ENCODE peak calls at places on chromosomes 16 and 17, in ten cellular contexts. S, W, J, O, B, D, U, I, N and G are unnamed samples.

GRCh38 chr16:68823401-68823800 is 19.9 kb upstream of the TANGO6 start:
- DNase-seq in I (no peak), O (no peak), B (peak), N (no peak), D (peak), S (peak), U (peak), J (peak), W (no peak), G (peak)

GRCh38 chr17:59380474-59380873 is 49.0 kb downstream of the YPEL2 start:
- DNase-seq in D (no peak), N (no peak), J (no peak), S (no peak), U (no peak), W (no peak), B (no peak), O (no peak), I (no peak), G (no peak)

GRCh38 chr16:11105038-11105903 is 150.7 kb downstream of the SOCS1 start:
- DNase-seq in O (peak), N (no peak), B (peak), W (no peak), S (peak), J (no peak), U (peak), I (no peak), D (no peak), G (peak)

GRCh38 chr17:77491921-77492445 is 351.2 kb downstream of the SEC14L1 start:
- DNase-seq in B (no peak), I (no peak), D (no peak), N (peak), J (no peak), S (no peak), U (no peak), O (peak), W (no peak), G (no peak)

GRCh38 chr16:56689171-56689570 is 6.9 kb downstream of the MT1X start:
- DNase-seq in S (no peak), J (no peak), U (peak), W (no peak), I (no peak), N (no peak), D (no peak), O (no peak), B (peak), G (no peak)

GRCh38 chr16:46916980-46917379 is 32.8 kb downstream of the GPT2 start:
- DNase-seq in S (peak), I (no peak), O (no peak), D (no peak), B (no peak), J (no peak), W (no peak), N (no peak), U (peak), G (no peak)

GRCh38 chr16:58306327-58306726 is 11.5 kb upstream of the PRSS54 start:
- DNase-seq in N (no peak), O (peak), U (peak), D (peak), W (peak), I (no peak), J (no peak), B (peak), S (peak), G (peak)

GRCh38 chr17:29796652-29797051 is 133.4 kb downstream of the SSH2 start:
- DNase-seq in I (no peak), B (no peak), D (no peak), U (no peak), J (no peak), N (no peak), W (no peak), S (no peak), O (no peak), G (no peak)

GRCh38 chr16:17397499-17397891 is 73.3 kb downstream of the XYLT1 start:
- DNase-seq in W (peak), U (peak), J (no peak), D (no peak), I (no peak), B (no peak), N (no peak), S (peak), O (peak), G (no peak)

GRCh38 chr16:27967169-27967568 is 96.3 kb downstream of the GSG1L start:
- DNase-seq in W (no peak), B (no peak), J (no peak), I (no peak), U (no peak), S (no peak), D (no peak), N (no peak), O (no peak), G (no peak)

GRCh38 chr17:21292867-21293845 is 8.6 kb downstream of the MAP2K3 start:
- DNase-seq in J (no peak), W (no peak), S (no peak), D (no peak), N (no peak), O (no peak), I (no peak), U (no peak), B (no peak), G (no peak)

GRCh38 chr16:76486740-76487139 is 209.5 kb downstream of the CNTNAP4 start:
- DNase-seq in N (no peak), D (no peak), I (no peak), S (no peak), O (no peak), U (no peak), B (no peak), J (no peak), W (no peak), G (no peak)

GRCh38 chr17:77002103-77003045 is 134.2 kb downstream of the MGAT5B start:
- DNase-seq in J (no peak), W (peak), I (no peak), B (peak), S (peak), N (no peak), O (no peak), U (peak), D (peak), G (peak)

GRCh38 chr17:73770115-73770848 is 126.0 kb upstream of the SDK2 start:
- DNase-seq in J (no peak), U (peak), I (no peak), N (peak), S (peak), B (peak), O (peak), D (no peak), W (peak), G (peak)

GRCh38 chr17:56752263-56752662 is 81.5 kb downstream of the C17orf67 start:
- DNase-seq in I (no peak), N (no peak), S (no peak), U (peak), O (no peak), J (no peak), D (no peak), B (peak), W (no peak), G (no peak)

GRCh38 chr16:79821911-79822310 is 221.4 kb upstream of the MAF start:
- DNase-seq in U (no peak), W (no peak), O (no peak), N (no peak), D (no peak), J (no peak), I (no peak), B (peak), S (no peak), G (no peak)

GRCh38 chr17:36994438-36994837 is 45.7 kb downstream of the AATF start:
- DNase-seq in O (no peak), N (no peak), S (peak), B (peak), D (no peak), U (peak), I (no peak), J (no peak), W (no peak), G (no peak)

GRCh38 chr16:65947951-65948350 is 418.5 kb upstream of the CDH5 start:
- DNase-seq in D (no peak), N (no peak), I (no peak), U (no peak), S (no peak), W (no peak), O (no peak), J (no peak), B (no peak), G (no peak)

GRCh38 chr17:45675012-45675411 is 109.1 kb upstream of the CRHR1 start:
- DNase-seq in W (no peak), J (no peak), N (no peak), U (no peak), S (no peak), I (no peak), D (no peak), B (no peak), O (peak), G (no peak)

GRCh38 chr16:85491798-85492616 is 121.1 kb upstream of the GSE1 start:
- DNase-seq in W (peak), I (no peak), D (peak), U (peak), O (peak), S (no peak), B (peak), J (no peak), N (peak), G (no peak)

GRCh38 chr17:81519284-81520020 is 6.9 kb upstream of the ACTG1 start:
- DNase-seq in S (no peak), I (no peak), D (peak), N (no peak), B (peak), W (peak), U (no peak), O (peak), J (peak), G (no peak)

GRCh38 chr17:60159479-60159866 is 9.7 kb downstream of the CA4 start:
- DNase-seq in J (no peak), I (no peak), O (no peak), W (no peak), N (no peak), D (no peak), S (no peak), B (no peak), U (no peak), G (no peak)

GRCh38 chr16:78452030-78452429 is 352.6 kb downstream of the WWOX start:
- DNase-seq in U (no peak), W (no peak), D (no peak), B (no peak), S (no peak), I (no peak), N (no peak), J (no peak), O (no peak), G (no peak)

GRCh38 chr16:12092347-12092882 is 115.9 kb downstream of the SNX29 start:
- DNase-seq in I (no peak), W (no peak), N (no peak), J (no peak), S (peak), U (peak), B (peak), O (no peak), D (no peak), G (peak)

GRCh38 chr17:12118617-12119016 is 97.9 kb downstream of the MAP2K4 start:
- DNase-seq in U (peak), S (no peak), I (no peak), B (peak), O (no peak), J (no peak), W (no peak), D (no peak), N (no peak), G (no peak)

GRCh38 chr17:19383681-19384470 is 3.1 kb downstream of the MFAP4 start:
- DNase-seq in W (no peak), S (peak), N (no peak), J (no peak), I (no peak), B (no peak), U (peak), D (no peak), O (no peak), G (no peak)

GRCh38 chr16:30844671-30845449 is 49.0 kb downstream of the BCL7C start:
- DNase-seq in N (no peak), D (peak), B (peak), U (peak), I (peak), O (peak), J (peak), W (peak), S (peak), G (peak)

GRCh38 chr17:76679242-76679641 is 31.5 kb downstream of the MXRA7 start:
- DNase-seq in O (no peak), D (no peak), J (no peak), U (no peak), W (no peak), I (no peak), B (no peak), N (no peak), S (no peak), G (no peak)

GRCh38 chr17:61247438-61247837 is 152.2 kb upstream of the TBX2 start:
- DNase-seq in B (no peak), W (no peak), I (no peak), N (no peak), O (no peak), D (no peak), J (no peak), S (peak), U (peak), G (peak)

GRCh38 chr16:89317101-89317671 is 99.7 kb downstream of the ZNF778 start:
- DNase-seq in S (no peak), O (no peak), U (no peak), J (no peak), B (no peak), I (no peak), N (no peak), W (no peak), D (no peak), G (no peak)

GRCh38 chr16:89317729-89318429 is 100.4 kb downstream of the ZNF778 start:
- DNase-seq in U (no peak), I (no peak), W (no peak), O (no peak), N (no peak), B (no peak), J (no peak), S (no peak), D (no peak), G (no peak)

GRCh38 chr16:89319628-89319882 is 102.1 kb downstream of the ZNF778 start:
- DNase-seq in S (no peak), D (no peak), B (no peak), I (no peak), W (no peak), U (no peak), N (no peak), O (no peak), J (no peak), G (no peak)

GRCh38 chr16:89318871-89319627 is 101.5 kb downstream of the ZNF778 start:
- DNase-seq in J (no peak), D (no peak), U (no peak), W (no peak), N (no peak), I (no peak), O (no peak), S (no peak), B (no peak), G (no peak)

GRCh38 chr16:89318430-89318758 is 100.9 kb downstream of the ZNF778 start:
- DNase-seq in W (no peak), D (no peak), S (no peak), N (no peak), J (no peak), U (no peak), O (no peak), B (no peak), I (no peak), G (no peak)
- TF ChIP-seq CTCF in W (no peak), D (no peak), S (no peak), N (no peak), J (no peak), U (no peak), O (no peak), B (no peak), I (no peak), G (no peak)

GRCh38 chr17:8799851-8800212 is 667 bp upstream of the MFSD6L start:
- DNase-seq in D (no peak), N (no peak), W (no peak), J (no peak), I (no peak), B (no peak), U (no peak), O (peak), S (no peak), G (no peak)

GRCh38 chr17:8803531-8804416 is 4.6 kb upstream of the MFSD6L start:
- DNase-seq in W (no peak), U (no peak), J (peak), I (no peak), S (no peak), B (no peak), D (peak), O (peak), N (no peak), G (no peak)

GRCh38 chr17:8799001-8799850 is at the start of gene MFSD6L:
- DNase-seq in W (peak), D (peak), S (peak), U (no peak), O (peak), J (peak), B (peak), I (no peak), N (no peak), G (no peak)

GRCh38 chr17:8800656-8801055 is 1.5 kb upstream of the MFSD6L start:
- DNase-seq in I (no peak), J (peak), U (no peak), B (peak), N (no peak), O (no peak), S (no peak), W (no peak), D (no peak), G (no peak)

GRCh38 chr17:8801135-8801840 is 2.1 kb upstream of the MFSD6L start:
- DNase-seq in O (no peak), J (peak), S (no peak), B (no peak), D (no peak), I (no peak), N (no peak), U (no peak), W (no peak), G (no peak)
- TF ChIP-seq CTCF in O (no peak), J (no peak), S (no peak), B (no peak), D (no peak), I (no peak), N (no peak), U (no peak), W (no peak), G (no peak)

GRCh38 chr17:66900126-66901010 is 64.1 kb upstream of the CACNG4 start:
- DNase-seq in O (no peak), D (no peak), J (no peak), B (peak), N (no peak), I (no peak), U (peak), W (no peak), S (peak), G (no peak)
- TF ChIP-seq CTCF in O (no peak), D (no peak), J (peak), B (peak), N (peak), I (no peak), U (peak), W (peak), S (peak), G (peak)

GRCh38 chr16:53064179-53064578 is 9.4 kb downstream of the CHD9 start:
- DNase-seq in N (no peak), B (no peak), O (no peak), I (no peak), W (no peak), D (no peak), J (no peak), U (no peak), S (no peak), G (no peak)

GRCh38 chr16:53061256-53061655 is 6.5 kb downstream of the CHD9 start:
- DNase-seq in D (no peak), B (no peak), N (no peak), I (no peak), O (no peak), S (no peak), W (no peak), J (no peak), U (no peak), G (no peak)

GRCh38 chr16:53059672-53060071 is 4.9 kb downstream of the CHD9 start:
- DNase-seq in I (no peak), B (no peak), S (no peak), W (no peak), N (no peak), O (no peak), J (no peak), D (no peak), U (no peak), G (no peak)

GRCh38 chr16:53058882-53059281 is 4.1 kb downstream of the CHD9 start:
- DNase-seq in S (no peak), O (peak), N (no peak), U (no peak), B (no peak), D (no peak), W (no peak), J (no peak), I (no peak), G (no peak)

DNA sequence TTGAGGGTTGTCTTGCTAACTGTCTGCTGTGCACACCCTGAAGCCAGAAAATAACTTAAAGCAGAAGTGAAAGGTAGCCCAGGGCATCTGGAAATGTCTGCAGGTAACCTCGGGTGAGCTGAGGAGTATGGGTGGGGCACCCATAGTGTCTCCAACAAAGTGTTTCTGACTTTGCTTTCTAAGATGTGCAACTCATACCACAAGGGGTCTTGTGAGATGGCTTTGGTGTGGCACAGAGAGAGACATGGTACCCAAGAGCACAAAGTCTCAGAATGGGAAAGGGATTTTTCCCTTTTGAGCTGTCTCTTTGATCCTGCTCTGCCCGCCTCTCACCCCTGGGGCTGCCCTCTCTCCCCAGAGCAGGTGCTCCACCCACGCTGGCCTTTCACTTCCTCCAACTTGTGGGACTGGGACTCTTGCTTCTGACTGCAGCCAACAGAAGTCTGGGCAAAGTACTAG is 6.9 kb downstream of the CHD9 start:
- DNase-seq in I (no peak), U (no peak), O (no peak), S (no peak), J (no peak), W (peak), N (no peak), B (no peak), D (no peak), G (no peak)
- TF ChIP-seq CTCF in I (peak), U (no peak), O (no peak), S (no peak), J (no peak), W (no peak), N (no peak), B (no peak), D (no peak), G (no peak)

DNA sequence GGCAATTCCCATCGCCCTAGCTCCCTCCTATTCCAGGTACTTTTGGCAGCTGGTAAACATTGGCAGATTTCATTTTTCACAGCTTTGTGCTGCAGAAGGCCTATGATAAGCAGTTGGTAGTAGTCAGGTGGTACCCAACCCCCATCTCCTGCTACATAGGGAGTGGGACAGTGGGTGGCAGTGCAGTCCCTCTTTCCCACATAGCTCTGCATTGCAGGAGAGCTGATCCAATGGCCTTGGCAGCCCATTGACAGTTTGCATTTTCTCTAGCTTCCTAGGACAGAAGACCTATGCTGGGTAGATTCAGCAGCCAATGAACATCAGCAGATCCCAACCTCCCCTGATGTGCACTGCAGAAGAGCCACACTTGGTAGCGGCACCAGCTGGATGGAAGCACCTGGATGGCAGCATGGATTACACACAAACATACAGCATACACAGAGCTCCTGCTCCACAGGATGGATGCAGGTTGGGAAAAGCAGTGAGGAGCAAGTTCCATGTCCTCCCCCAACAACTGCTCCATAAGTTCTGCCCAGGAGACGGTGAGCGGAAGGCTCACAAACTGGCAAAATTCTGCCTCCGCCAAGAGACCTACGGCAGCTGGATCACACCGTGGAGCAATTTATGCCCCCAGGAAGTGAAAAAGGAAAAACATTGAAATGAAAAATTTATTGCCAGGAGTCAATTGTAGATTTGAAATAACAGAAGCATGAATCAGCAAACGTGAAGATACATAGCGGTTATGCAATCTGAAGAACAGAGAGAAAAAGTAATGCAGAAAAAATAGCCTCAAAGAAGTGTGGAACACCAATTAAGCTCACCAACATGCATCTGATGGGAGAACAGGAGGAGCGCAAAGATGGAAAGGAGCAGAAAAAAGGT is 95.7 kb downstream of the CACNG1 start:
- DNase-seq in J (peak), N (no peak), I (no peak), O (no peak), B (peak), S (peak), W (peak), D (peak), U (peak), G (no peak)
- TF ChIP-seq CTCF in J (peak), N (no peak), I (no peak), O (no peak), B (no peak), S (no peak), W (no peak), D (peak), U (no peak), G (no peak)

GRCh38 chr17:10843806-10844205 is 5.9 kb upstream of the PIRT start:
- DNase-seq in B (peak), S (peak), I (no peak), U (no peak), J (peak), N (no peak), D (peak), W (peak), O (peak), G (no peak)

GRCh38 chr17:10842658-10843057 is 4.8 kb upstream of the PIRT start:
- DNase-seq in N (peak), S (no peak), O (no peak), J (no peak), W (no peak), D (peak), I (no peak), U (no peak), B (no peak), G (no peak)

GRCh38 chr17:10844667-10845387 is 6.9 kb upstream of the PIRT start:
- DNase-seq in U (peak), W (peak), B (peak), N (peak), J (peak), I (no peak), O (peak), D (peak), S (peak), G (peak)

GRCh38 chr17:10845388-10845751 is 7.5 kb upstream of the PIRT start:
- DNase-seq in B (no peak), O (no peak), S (no peak), W (no peak), J (no peak), U (no peak), I (no peak), D (no peak), N (no peak), G (no peak)
- TF ChIP-seq CTCF in B (no peak), O (no peak), S (no peak), W (no peak), J (no peak), U (no peak), I (no peak), D (no peak), N (no peak), G (no peak)